ENCODE peak calls at places on chromosomes 6 and 20, in six cellular contexts. M is CD8-positive, alpha-beta T cell; S is Peyer's patch; H is right lobe of liver; G is fibroblast of the aortic adventitia; F is PC-9. U is an unnamed sample.

GRCh38 chr6:138107752-138108592 is 753 bp upstream of the PERP start:
- DNase-seq in M (peak), S (peak), H (peak), G (no peak), F (peak), U (peak)

GRCh38 chr6:106783631-106784566 is 154.5 kb downstream of the QRSL1 start:
- DNase-seq in M (no peak), S (no peak), H (no peak), G (peak), F (peak), U (no peak)

GRCh38 chr20:64237316-64237715 is 18.2 kb upstream of the PCMTD2 start:
- DNase-seq in M (no peak), S (no peak), H (peak), G (no peak), F (no peak), U (no peak)

GRCh38 chr6:34273242-34273805 is 24.5 kb upstream of the SMIM29 start:
- DNase-seq in M (no peak), S (no peak), H (peak), G (peak), F (no peak), U (peak)

GRCh38 chr20:4957187-4957586 is 44.1 kb downstream of the SLC23A2 start:
- DNase-seq in M (no peak), S (no peak), H (no peak), G (no peak), F (no peak), U (no peak)

GRCh38 chr6:111880181-111880944 is 7.1 kb upstream of the FYN start:
- DNase-seq in M (no peak), S (no peak), H (no peak), G (peak), F (peak), U (no peak)

GRCh38 chr6:139841794-139842215 is 467.4 kb upstream of the CITED2 start:
- DNase-seq in M (no peak), S (no peak), H (no peak), G (no peak), F (no peak), U (no peak)

GRCh38 chr6:132525866-132526265 is 12.2 kb upstream of the TAAR9 start:
- DNase-seq in M (no peak), S (no peak), H (no peak), G (no peak), F (no peak), U (no peak)

GRCh38 chr20:17594443-17594842 is 24.6 kb downstream of the DSTN start:
- DNase-seq in M (no peak), S (no peak), H (no peak), G (peak), F (peak), U (no peak)

GRCh38 chr20:2697768-2698167 is 5.2 kb downstream of the EBF4 start:
- DNase-seq in M (no peak), S (peak), H (no peak), G (no peak), F (no peak), U (no peak)

GRCh38 chr20:29740601-29740950 is 1516.9 kb upstream of the DEFB115 start:
- DNase-seq in M (no peak), S (no peak), H (no peak), G (no peak), F (no peak), U (no peak)

GRCh38 chr6:9040718-9041117 is 605.4 kb upstream of the SLC35B3 start:
- DNase-seq in M (no peak), S (no peak), H (no peak), G (no peak), F (no peak), U (no peak)

GRCh38 chr6:9044426-9044825 is 609.1 kb upstream of the SLC35B3 start:
- DNase-seq in M (no peak), S (no peak), H (no peak), G (no peak), F (no peak), U (no peak)

GRCh38 chr6:9039258-9039657 is 603.9 kb upstream of the SLC35B3 start:
- DNase-seq in M (no peak), S (no peak), H (no peak), G (no peak), F (no peak), U (no peak)
- TF ChIP-seq CTCF in M (no peak), S (no peak), H (no peak), G (no peak), F (no peak), U (no peak)

GRCh38 chr6:45505470-45505869 is 127.7 kb upstream of the SUPT3H start:
- DNase-seq in M (no peak), S (no peak), H (no peak), G (no peak), F (no peak), U (no peak)

GRCh38 chr6:45498620-45499019 is 120.9 kb upstream of the SUPT3H start:
- DNase-seq in M (no peak), S (no peak), H (no peak), G (no peak), F (no peak), U (no peak)

GRCh38 chr6:45504947-45505346 is 127.2 kb upstream of the SUPT3H start:
- DNase-seq in M (no peak), S (no peak), H (no peak), G (peak), F (no peak), U (no peak)

GRCh38 chr6:45502446-45502845 is 124.7 kb upstream of the SUPT3H start:
- DNase-seq in M (no peak), S (no peak), H (no peak), G (peak), F (no peak), U (no peak)

GRCh38 chr6:45500924-45501816 is 123.4 kb upstream of the SUPT3H start:
- DNase-seq in M (no peak), S (no peak), H (no peak), G (no peak), F (no peak), U (no peak)
- TF ChIP-seq CTCF in M (no peak), S (no peak), H (no peak), G (peak), F (no peak), U (no peak)

GRCh38 chr6:147390909-147391536 is 117.5 kb upstream of the SAMD5 start:
- DNase-seq in M (no peak), S (no peak), H (no peak), G (no peak), F (no peak), U (no peak)
- TF ChIP-seq CTCF in M (no peak), S (no peak), H (peak), G (no peak), F (peak), U (peak)

GRCh38 chr6:100078509-100078908 is 84.5 kb upstream of the MCHR2 start:
- DNase-seq in M (no peak), S (no peak), H (no peak), G (peak), F (no peak), U (no peak)
- TF ChIP-seq CTCF in M (no peak), S (no peak), H (peak), G (peak), F (no peak), U (no peak)

U was measured in heart left ventricle.